ENCODE peak calls at places on chromosome X, in eight cellular contexts. B, C, D, N, A, P, O and L are unnamed samples.

GRCh38 chrX:9197231-9197630 is 163.3 kb upstream of the FAM9B start:
- DNase-seq in B (no peak), C (no peak), D (no peak), N (no peak), A (no peak), P (no peak), O (no peak), L (no peak)

GRCh38 chrX:70087857-70088256 is 25.6 kb downstream of the OTUD6A start:
- DNase-seq in B (no peak), C (no peak), D (no peak), N (no peak), A (no peak), P (no peak), O (peak), L (no peak)

GRCh38 chrX:122422547-122422946 is 761.5 kb upstream of the GRIA3 start:
- DNase-seq in B (no peak), C (no peak), D (no peak), N (no peak), A (no peak), P (no peak), O (no peak), L (no peak)

GRCh38 chrX:87572911-87573310 is 55.3 kb downstream of the KLHL4 start:
- DNase-seq in B (peak), C (no peak), D (no peak), N (no peak), A (no peak), P (no peak), O (no peak), L (no peak)

GRCh38 chrX:68238568-68238967 is 194.7 kb downstream of the OPHN1 start:
- DNase-seq in B (no peak), C (no peak), D (no peak), N (no peak), A (no peak), P (no peak), O (no peak), L (peak)

GRCh38 chrX:152926279-152926678 is 28.4 kb downstream of the ZNF185 start:
- DNase-seq in B (peak), C (no peak), D (no peak), N (peak), A (no peak), P (peak), O (peak), L (peak)

GRCh38 chrX:133440081-133440796 is 24.9 kb upstream of the GPC4 start:
- DNase-seq in B (no peak), C (no peak), D (no peak), N (no peak), A (no peak), P (no peak), O (no peak), L (no peak)

GRCh38 chrX:119541188-119541587 is 24.0 kb downstream of the STEEP1 start:
- DNase-seq in B (peak), C (no peak), D (no peak), N (no peak), A (no peak), P (no peak), O (peak), L (no peak)

GRCh38 chrX:129959493-129959832 is 23.0 kb upstream of the BCORL1 start:
- DNase-seq in B (no peak), C (no peak), D (no peak), N (no peak), A (no peak), P (peak), O (no peak), L (no peak)

GRCh38 chrX:129963729-129964128 is 18.7 kb upstream of the BCORL1 start:
- DNase-seq in B (no peak), C (no peak), D (no peak), N (no peak), A (no peak), P (no peak), O (no peak), L (no peak)

GRCh38 chrX:129965166-129965565 is 17.3 kb upstream of the BCORL1 start:
- DNase-seq in B (no peak), C (no peak), D (no peak), N (no peak), A (no peak), P (no peak), O (no peak), L (no peak)

GRCh38 chrX:129958814-129959492 is 23.5 kb upstream of the BCORL1 start:
- DNase-seq in B (no peak), C (no peak), D (no peak), N (no peak), A (no peak), P (no peak), O (no peak), L (no peak)

GRCh38 chrX:129961180-129962083 is 21.0 kb upstream of the BCORL1 start:
- DNase-seq in B (peak), C (peak), D (peak), N (no peak), A (peak), P (peak), O (no peak), L (peak)
- TF ChIP-seq POLR2A in B (peak), C (no peak), D (no peak), N (no peak), A (no peak), P (peak), O (no peak), L (peak)

DNA sequence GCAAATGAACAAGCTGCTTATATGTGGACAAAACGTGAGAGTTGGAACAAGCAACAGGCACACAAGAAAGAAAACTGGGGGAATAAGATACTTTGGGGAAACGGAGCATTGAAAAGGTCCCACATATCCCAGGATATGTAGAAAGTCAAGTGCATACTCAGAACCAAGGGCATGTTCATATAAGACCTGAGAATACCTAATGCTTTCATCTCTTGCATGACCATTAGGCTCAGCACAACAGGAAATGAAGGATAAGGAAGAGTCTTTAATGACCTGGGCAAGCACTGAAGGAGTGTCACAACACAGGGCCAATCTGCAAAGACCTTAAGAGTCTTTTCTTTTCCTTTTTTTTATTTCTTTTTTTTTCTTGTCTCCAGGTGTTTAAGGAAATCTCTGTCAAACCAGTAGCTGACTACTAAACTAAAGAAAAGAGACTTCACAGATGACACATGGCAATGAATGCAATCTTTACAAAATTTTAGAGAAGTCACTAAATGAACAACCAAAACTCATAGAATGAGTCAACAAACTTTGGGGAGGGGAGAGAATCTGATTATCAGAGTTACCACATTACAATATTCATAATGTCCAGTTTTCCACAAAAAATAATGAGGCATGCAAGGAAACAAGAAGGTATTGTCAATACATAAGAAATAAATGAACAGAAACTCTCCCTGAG is 67.9 kb upstream of the STK26 start:
- DNase-seq in B (no peak), C (no peak), D (no peak), N (no peak), A (no peak), P (no peak), O (no peak), L (no peak)
- TF ChIP-seq POLR2A in B (no peak), C (no peak), D (no peak), N (no peak), A (no peak), P (no peak), O (no peak), L (no peak)

GRCh38 chrX:149940015-149940716 is 1.9 kb upstream of the EOLA2 start:
- DNase-seq in B (peak), C (peak), D (peak), N (peak), A (peak), P (peak), O (peak), L (peak)
- TF ChIP-seq POLR2A in B (peak), C (no peak), D (no peak), N (peak), A (no peak), P (peak), O (peak), L (no peak)

GRCh38 chrX:29858714-29859113 is 356.6 kb upstream of the MAGEB2 start:
- DNase-seq in B (peak), C (no peak), D (no peak), N (no peak), A (no peak), P (no peak), O (no peak), L (no peak)
- TF ChIP-seq POLR2A in B (no peak), C (no peak), D (no peak), N (no peak), A (no peak), P (no peak), O (no peak), L (no peak)

GRCh38 chrX:54439967-54440871 is at the start of gene TSR2:
- DNase-seq in B (peak), C (peak), D (peak), N (peak), A (peak), P (peak), O (peak), L (peak)
- TF ChIP-seq POLR2A in B (peak), C (no peak), D (no peak), N (peak), A (no peak), P (peak), O (peak), L (peak)

GRCh38 chrX:103309860-103310591 is 764 bp downstream of the BEX2 start:
- DNase-seq in B (no peak), C (no peak), D (no peak), N (no peak), A (no peak), P (no peak), O (no peak), L (no peak)

GRCh38 chrX:103311401-103311785 is 603 bp upstream of the BEX2 start:
- DNase-seq in B (no peak), C (no peak), D (no peak), N (no peak), A (no peak), P (no peak), O (no peak), L (no peak)

DNA sequence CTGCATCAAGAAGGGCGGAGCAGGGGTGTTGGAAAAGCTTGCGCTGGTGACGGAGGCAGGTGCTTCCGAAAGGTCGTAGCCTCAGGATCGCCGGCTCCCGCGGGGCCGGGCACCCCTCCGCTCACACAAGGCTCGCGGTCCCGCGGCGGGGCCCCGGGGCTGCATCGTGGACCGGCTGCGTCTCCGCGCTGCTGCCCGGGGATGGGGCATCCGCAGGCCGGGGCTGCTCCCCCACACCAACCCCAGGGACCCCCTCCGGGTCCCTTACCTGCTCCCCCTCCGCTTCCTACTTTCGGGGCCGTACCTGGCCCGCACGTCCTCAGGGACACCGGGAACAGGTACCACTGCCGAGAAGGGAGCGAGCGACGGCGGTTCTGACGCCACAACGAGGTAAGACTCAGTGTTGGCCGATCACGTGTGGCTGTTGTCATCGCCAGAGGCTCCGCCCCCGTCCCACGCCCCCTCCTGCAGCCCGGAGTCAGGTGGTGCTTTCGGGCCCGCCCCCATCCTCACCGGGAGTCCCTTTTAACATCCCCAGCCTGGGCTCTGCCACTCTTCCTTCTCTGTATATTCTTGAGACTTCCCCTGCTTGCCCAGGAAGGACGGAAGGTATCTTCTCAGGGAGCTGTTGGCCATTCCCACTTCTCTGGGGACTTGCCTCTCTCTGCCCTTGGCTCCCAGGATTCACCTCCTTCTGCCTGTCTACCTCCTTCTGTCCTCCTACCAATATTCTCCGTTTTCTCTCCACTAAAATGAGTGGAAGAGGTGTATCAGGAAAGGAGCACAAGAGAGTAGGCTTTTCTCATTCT is at the start of gene BEX2:
- DNase-seq in B (peak), C (peak), D (peak), N (peak), A (peak), P (peak), O (peak), L (no peak)
- TF ChIP-seq POLR2A in B (no peak), C (no peak), D (no peak), N (peak), A (no peak), P (peak), O (no peak), L (no peak)

GRCh38 chrX:153953342-153953830 is 8.9 kb upstream of the RENBP start:
- DNase-seq in B (peak), C (no peak), D (peak), N (peak), A (peak), P (peak), O (peak), L (peak)
- TF ChIP-seq POLR2A in B (no peak), C (no peak), D (no peak), N (peak), A (no peak), P (no peak), O (no peak), L (no peak)

DNA sequence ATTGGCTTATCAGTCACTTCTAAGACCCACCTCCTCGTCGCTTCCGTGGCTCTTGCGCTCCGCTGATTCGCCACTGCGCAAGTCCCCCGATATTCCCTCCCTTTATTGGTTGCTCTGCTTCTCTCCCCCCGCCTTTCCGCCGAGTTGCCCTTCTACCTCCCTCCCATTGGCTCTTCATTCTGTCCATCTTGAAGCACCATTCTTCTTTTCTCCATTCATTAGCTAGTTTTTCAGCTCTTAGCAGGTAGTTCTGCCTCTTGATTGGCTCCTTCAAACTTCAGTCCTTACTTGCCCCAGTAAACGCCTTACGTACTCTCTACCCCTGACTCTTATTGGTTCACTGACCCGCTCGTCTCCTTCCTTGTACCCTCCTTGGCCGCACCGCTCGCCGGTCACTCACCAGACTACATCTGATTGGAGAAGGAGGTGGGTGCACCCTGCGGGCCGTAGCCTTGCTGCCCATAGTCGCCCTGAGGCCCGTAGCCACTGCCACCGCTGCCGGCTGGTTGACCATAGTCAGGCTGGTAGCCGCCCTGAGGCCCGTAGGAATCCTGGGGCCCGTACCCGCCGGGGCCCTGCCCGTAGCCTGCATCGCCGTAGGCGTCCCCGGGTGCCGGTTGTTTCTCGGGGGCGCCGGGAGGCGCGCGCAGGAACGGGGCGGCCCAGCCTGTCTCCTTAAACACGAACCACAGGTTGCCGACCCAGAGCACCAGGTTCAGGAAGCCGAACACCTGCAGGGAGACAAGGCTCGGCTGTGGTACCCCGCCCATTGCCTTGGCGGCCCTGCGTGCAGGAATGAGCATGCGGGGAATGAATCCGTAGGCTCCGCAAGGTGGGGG is 5.1 kb upstream of the PRICKLE3 start:
- DNase-seq in B (peak), C (peak), D (peak), N (peak), A (peak), P (peak), O (peak), L (peak)
- TF ChIP-seq POLR2A in B (peak), C (peak), D (no peak), N (peak), A (no peak), P (peak), O (peak), L (peak)

GRCh38 chrX:101925733-101926132 is 6.1 kb downstream of the ZMAT1 start:
- DNase-seq in B (no peak), C (no peak), D (no peak), N (no peak), A (no peak), P (no peak), O (no peak), L (no peak)

GRCh38 chrX:101932249-101932570 is 383 bp upstream of the ZMAT1 start:
- DNase-seq in B (no peak), C (no peak), D (no peak), N (no peak), A (no peak), P (no peak), O (no peak), L (no peak)

GRCh38 chrX:101931104-101931493 is 728 bp downstream of the ZMAT1 start:
- DNase-seq in B (peak), C (no peak), D (no peak), N (no peak), A (no peak), P (no peak), O (peak), L (no peak)

GRCh38 chrX:101931494-101932248 is at the start of gene ZMAT1:
- DNase-seq in B (peak), C (peak), D (peak), N (peak), A (peak), P (peak), O (peak), L (peak)
- TF ChIP-seq POLR2A in B (peak), C (peak), D (no peak), N (peak), A (no peak), P (peak), O (peak), L (no peak)

DNA sequence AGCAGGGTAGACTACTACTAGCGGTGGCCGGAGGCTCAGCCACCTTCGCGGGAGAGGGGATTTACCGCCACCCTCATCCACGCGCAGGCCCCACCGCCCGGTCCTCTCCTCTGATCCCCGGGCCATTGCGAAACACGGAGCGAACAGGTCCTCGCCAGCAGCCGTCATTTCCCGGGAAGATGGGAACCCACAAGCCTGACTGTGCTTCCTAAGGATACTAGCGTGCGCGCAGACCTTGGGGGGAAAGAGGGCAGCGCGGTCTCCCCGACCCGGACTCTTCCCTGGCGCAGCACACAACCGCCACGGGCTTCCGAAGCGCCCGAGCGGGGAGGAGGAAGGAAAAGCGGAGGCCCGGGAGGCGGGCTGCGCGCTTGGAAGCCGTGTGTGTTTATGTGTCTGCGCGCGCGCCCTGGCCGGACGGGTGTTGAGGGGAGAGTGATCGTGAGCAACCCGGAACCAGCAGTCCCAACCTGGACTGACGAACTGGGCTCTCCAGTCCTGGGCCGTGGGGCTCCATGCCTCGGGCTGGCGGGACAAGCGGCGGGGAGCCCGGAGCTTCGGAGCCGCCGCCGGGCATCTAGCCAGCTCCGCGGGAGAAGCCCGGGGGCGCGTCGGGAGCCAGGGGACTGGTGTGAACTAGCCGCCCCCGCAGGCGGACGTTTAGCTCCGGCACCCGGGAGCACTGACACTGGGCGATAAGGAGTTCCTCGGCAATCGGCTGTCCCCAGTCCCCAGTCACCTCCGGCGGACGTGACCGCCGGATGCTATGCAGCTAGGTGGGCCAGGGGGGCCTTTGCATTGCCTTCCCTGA is 74.6 kb upstream of the BCOR start:
- DNase-seq in B (no peak), C (peak), D (peak), N (peak), A (peak), P (peak), O (peak), L (peak)
- TF ChIP-seq POLR2A in B (no peak), C (peak), D (no peak), N (no peak), A (no peak), P (peak), O (no peak), L (no peak)